ENCODE peak calls at places on chromosomes 7 and 10, in eight cellular contexts. H, L, K, R, E, V, J and G are unnamed samples.

GRCh38 chr10:5975641-5976473 is 1.5 kb downstream of the IL15RA start:
- DNase-seq in V (no peak), R (peak), K (no peak), J (peak), L (peak), H (no peak), E (peak), G (peak)

GRCh38 chr7:37007731-37008130 is 283.4 kb upstream of the AOAH start:
- DNase-seq in H (no peak), J (no peak), K (no peak), L (no peak), R (no peak), V (no peak), E (no peak), G (no peak)

GRCh38 chr7:135798104-135798503 is 49.5 kb upstream of the FAM180A start:
- DNase-seq in R (no peak), H (no peak), J (no peak), K (no peak), E (no peak), L (no peak), V (no peak), G (no peak)

GRCh38 chr7:86407291-86407690 is 236.4 kb upstream of the GRM3 start:
- DNase-seq in K (no peak), L (peak), H (no peak), E (peak), R (no peak), V (no peak), J (no peak), G (no peak)

GRCh38 chr7:83640731-83641533 is 8.0 kb downstream of the SEMA3E start:
- DNase-seq in K (no peak), H (no peak), R (no peak), V (no peak), J (no peak), E (no peak), L (no peak), G (no peak)

GRCh38 chr10:7301039-7301768 is 109.6 kb downstream of the SFMBT2 start:
- DNase-seq in H (no peak), R (no peak), L (peak), J (no peak), V (no peak), E (no peak), K (no peak), G (no peak)

GRCh38 chr7:132420527-132420926 is 155.7 kb downstream of the PLXNA4 start:
- DNase-seq in R (no peak), J (no peak), K (no peak), E (no peak), L (peak), H (no peak), V (no peak), G (no peak)

GRCh38 chr10:129446182-129446581 is 20.9 kb upstream of the MGMT start:
- DNase-seq in H (no peak), J (no peak), R (no peak), V (no peak), L (no peak), E (no peak), K (no peak), G (no peak)

GRCh38 chr7:131692131-131692960 is 135.9 kb upstream of the PODXL start:
- DNase-seq in H (peak), J (peak), L (peak), K (peak), E (peak), R (peak), V (peak), G (no peak)

GRCh38 chr7:83908526-83908925 is 259.6 kb upstream of the SEMA3E start:
- DNase-seq in R (no peak), K (no peak), V (no peak), J (no peak), H (no peak), L (no peak), E (no peak), G (no peak)

GRCh38 chr7:24573008-24573553 is at the start of gene PALS2:
- DNase-seq in V (peak), J (peak), L (peak), E (peak), R (peak), K (peak), H (peak), G (peak)

GRCh38 chr7:24572421-24573007 is 738 bp upstream of the PALS2 start:
- DNase-seq in V (peak), R (peak), K (no peak), E (peak), J (peak), L (peak), H (peak), G (peak)

GRCh38 chr7:24573554-24574338 is 494 bp downstream of the PALS2 start:
- DNase-seq in K (no peak), E (peak), H (peak), L (peak), J (peak), R (peak), V (peak), G (peak)

GRCh38 chr7:24574365-24574764 is 1.1 kb downstream of the PALS2 start:
- DNase-seq in E (peak), L (peak), H (no peak), R (no peak), K (no peak), V (no peak), J (peak), G (no peak)

DNA sequence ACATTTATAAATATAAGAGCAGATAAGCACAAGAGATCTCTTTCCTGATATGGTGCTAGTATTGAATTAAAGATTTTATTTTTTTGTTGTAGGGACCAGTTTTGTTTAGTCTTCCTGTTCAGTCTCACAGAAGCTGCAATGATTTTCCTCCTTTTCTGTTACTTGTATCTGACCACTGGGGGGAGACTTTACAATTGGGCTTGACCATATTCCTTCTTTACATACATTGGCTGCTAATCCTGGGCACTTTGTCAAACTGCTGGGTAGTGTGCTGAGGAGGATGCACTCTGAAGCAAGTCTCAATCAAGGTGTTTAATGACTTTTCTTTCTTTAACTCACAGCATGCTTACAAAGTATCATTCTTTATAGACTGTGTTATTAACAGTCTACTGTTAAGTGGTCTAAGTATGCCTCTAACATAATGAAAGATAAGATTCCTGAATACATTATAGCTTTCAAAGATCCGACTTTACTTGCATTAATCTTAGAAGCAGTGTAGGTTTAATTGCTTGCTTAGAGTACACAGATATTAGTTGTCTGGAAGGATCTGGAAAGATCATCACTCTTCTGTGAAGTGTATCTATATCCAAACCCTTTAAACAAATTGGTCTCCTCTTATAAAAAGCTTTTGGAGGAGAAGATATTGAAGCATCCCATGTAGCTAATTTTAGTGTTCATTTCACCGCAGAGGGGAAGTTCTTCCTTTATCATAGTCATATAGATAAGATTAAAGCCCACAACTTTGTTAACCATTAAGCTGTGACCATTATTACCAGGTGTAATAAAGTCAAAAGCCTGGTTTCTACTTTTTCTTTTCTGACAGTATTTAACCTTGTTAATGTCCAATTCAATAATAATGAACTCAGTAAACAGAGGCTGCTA is 3.2 kb downstream of the PALS2 start:
- DNase-seq in L (peak), K (peak), H (no peak), E (peak), V (no peak), J (peak), R (peak), G (no peak)
- TF ChIP-seq CTCF in L (peak), K (peak), H (peak), E (peak), V (peak), J (peak), R (peak), G (peak)

GRCh38 chr7:8443871-8444756 is 10.7 kb downstream of the NXPH1 start:
- DNase-seq in V (no peak), K (no peak), H (no peak), R (no peak), L (no peak), E (no peak), J (no peak), G (no peak)
- TF ChIP-seq CTCF in V (no peak), K (peak), H (no peak), R (no peak), L (no peak), E (no peak), J (no peak), G (no peak)

GRCh38 chr10:131885391-131886165 is 15.2 kb upstream of the PPP2R2D start:
- DNase-seq in R (peak), V (peak), E (no peak), J (peak), H (peak), K (no peak), L (peak), G (peak)
- TF ChIP-seq CTCF in R (peak), V (peak), E (peak), J (peak), H (peak), K (peak), L (peak), G (peak)

GRCh38 chr7:21766218-21766617 is 179.5 kb downstream of the CDCA7L start:
- DNase-seq in J (no peak), V (no peak), R (no peak), K (no peak), E (no peak), L (no peak), H (no peak), G (no peak)

GRCh38 chr7:21771261-21771660 is 174.4 kb downstream of the CDCA7L start:
- DNase-seq in E (no peak), J (no peak), V (no peak), H (no peak), R (no peak), L (no peak), K (no peak), G (no peak)

GRCh38 chr7:21763818-21764217 is 181.9 kb downstream of the CDCA7L start:
- DNase-seq in L (no peak), K (no peak), H (no peak), V (no peak), R (no peak), J (no peak), E (no peak), G (no peak)

GRCh38 chr7:21768279-21768678 is 177.4 kb downstream of the CDCA7L start:
- DNase-seq in V (no peak), J (no peak), E (no peak), K (no peak), L (no peak), R (no peak), H (no peak), G (no peak)

GRCh38 chr7:21767300-21767900 is 178.3 kb downstream of the CDCA7L start:
- DNase-seq in V (no peak), J (peak), H (no peak), L (peak), R (peak), K (peak), E (peak), G (no peak)
- TF ChIP-seq CTCF in V (no peak), J (peak), H (no peak), L (no peak), R (peak), K (peak), E (peak), G (no peak)

GRCh38 chr7:146094356-146094755 is 22.2 kb upstream of the CNTNAP2 start:
- DNase-seq in R (no peak), K (no peak), J (no peak), V (peak), E (no peak), H (no peak), L (no peak), G (no peak)

GRCh38 chr7:146096994-146097393 is 19.6 kb upstream of the CNTNAP2 start:
- DNase-seq in R (no peak), E (no peak), J (no peak), L (no peak), K (no peak), H (no peak), V (no peak), G (no peak)
- TF ChIP-seq CTCF in R (no peak), E (peak), J (no peak), L (no peak), K (no peak), H (no peak), V (no peak), G (no peak)

GRCh38 chr10:43922335-43923280 is 273.9 kb upstream of the ZNF32 start:
- DNase-seq in R (no peak), L (no peak), H (no peak), K (no peak), J (no peak), E (no peak), V (no peak), G (no peak)
- TF ChIP-seq CTCF in R (peak), L (no peak), H (no peak), K (no peak), J (no peak), E (no peak), V (no peak), G (peak)